ENCODE peak calls at places on chromosomes 4 and X, in nine cellular contexts. P is kidney epithelial cell, V is endodermal cell, S is cardiac muscle cell, I is AG09309, X is heart right ventricle, G is AG09319, R is colonic mucosa, B is H9. L is an unnamed sample.
A peak's percentile ranks its signal among the peaks of the same experiment; 100 is the strongest.

GRCh38 chrX:3177851-3178250 is 136.6 kb downstream of the ARSF start:
- DNase-seq in X (no peak), P (no peak), V (no peak), G (no peak), I (no peak), R (no peak), S (no peak), B (no peak), L (no peak)

GRCh38 chrX:108361316-108361715 is 76.9 kb downstream of the COL4A6 start:
- DNase-seq in V (no peak), P (no peak), B (no peak), X (no peak), I (no peak), R (no peak), G (no peak), S (no peak), L (no peak)

GRCh38 chr4:51836531-51836930 is 6.4 kb upstream of the DCUN1D4 start:
- DNase-seq in G (no peak), R (no peak), I (no peak), V (no peak), X (no peak), B (no peak), P (no peak), S (no peak), L (no peak)

GRCh38 chrX:44025611-44026010 is 52.4 kb upstream of the NDP start:
- DNase-seq in X (no peak), G (no peak), S (no peak), B (no peak), P (no peak), R (no peak), V (no peak), I (no peak), L (no peak)

GRCh38 chr4:122086338-122086737 is 65.8 kb upstream of the BLTP1 start:
- DNase-seq in V (no peak), B (no peak), S (peak; percentile 62), R (no peak), G (no peak), I (no peak), X (no peak), P (no peak), L (no peak)

GRCh38 chr4:60857354-60857753 is 342.8 kb upstream of the ADGRL3 start:
- DNase-seq in G (no peak), I (no peak), V (no peak), S (no peak), X (no peak), P (no peak), R (no peak), B (no peak), L (no peak)

GRCh38 chr4:84366111-84366510 is 133.0 kb downstream of the NKX6-1 start:
- DNase-seq in G (no peak), B (no peak), I (no peak), V (no peak), S (no peak), R (no peak), P (peak; percentile 10), X (no peak), L (no peak)

GRCh38 chr4:74873545-74874295 is 59.2 kb upstream of the PARM1 start:
- DNase-seq in I (no peak), R (no peak), G (no peak), X (no peak), V (peak; percentile 42), B (no peak), S (no peak), P (no peak), L (no peak)

GRCh38 chrX:130771648-130772312 is 131.2 kb downstream of the ENOX2 start:
- DNase-seq in R (no peak), P (no peak), S (no peak), V (no peak), I (no peak), G (no peak), B (no peak), X (no peak), L (no peak)

GRCh38 chrX:789096-789495 is 158.5 kb downstream of the SHOX start:
- DNase-seq in B (no peak), R (no peak), X (no peak), S (no peak), P (no peak), I (no peak), V (no peak), G (no peak), L (no peak)

GRCh38 chr4:52883183-52883621 is 21.1 kb downstream of the RASL11B start:
- DNase-seq in G (no peak), S (no peak), I (no peak), X (no peak), B (no peak), P (no peak), V (peak; percentile 81), R (no peak), L (no peak)

GRCh38 chr4:16192631-16193483 is 33.4 kb downstream of the TAPT1 start:
- DNase-seq in X (no peak), P (no peak), R (no peak), V (no peak), S (no peak), I (no peak), B (no peak), G (no peak), L (no peak)

GRCh38 chr4:184475096-184475461 is 729 bp upstream of the IRF2 start:
- DNase-seq in R (peak; percentile 58), S (peak; percentile 23), I (no peak), B (peak; percentile 45), P (no peak), G (no peak), V (peak; percentile 74), X (peak; percentile 30), L (peak; percentile 11)

GRCh38 chrX:63932006-63932405 is 147.0 kb upstream of the ARHGEF9 start:
- DNase-seq in G (no peak), X (no peak), I (no peak), P (no peak), B (no peak), R (no peak), V (no peak), S (no peak), L (no peak)

GRCh38 chr4:80189956-80190671 is 7.2 kb upstream of the PRDM8 start:
- DNase-seq in G (no peak), B (peak; percentile 90), P (no peak), R (no peak), V (peak; percentile 92), I (no peak), X (no peak), S (no peak), L (peak; percentile 16)

GRCh38 chr4:37477126-37477525 is 209.1 kb downstream of the RELL1 start:
- DNase-seq in S (no peak), B (no peak), P (no peak), V (no peak), X (no peak), R (no peak), I (no peak), G (no peak), L (no peak)

GRCh38 chr4:37475087-37475486 is 211.1 kb downstream of the RELL1 start:
- DNase-seq in B (no peak), G (no peak), P (no peak), I (no peak), S (no peak), V (no peak), X (no peak), R (no peak), L (no peak)

GRCh38 chr4:37476691-37477090 is 209.5 kb downstream of the RELL1 start:
- DNase-seq in G (no peak), V (no peak), B (no peak), P (no peak), S (no peak), R (no peak), I (no peak), X (no peak), L (no peak)

GRCh38 chr4:37475776-37476175 is 210.4 kb downstream of the RELL1 start:
- DNase-seq in X (no peak), V (no peak), I (no peak), P (no peak), B (no peak), R (no peak), S (no peak), G (no peak), L (no peak)

GRCh38 chr4:37476256-37476655 is 209.9 kb downstream of the RELL1 start:
- DNase-seq in I (no peak), G (no peak), S (no peak), V (no peak), R (no peak), P (no peak), B (no peak), X (no peak), L (no peak)
- TF ChIP-seq CTCF in I (no peak), G (no peak), S (no peak), V (no peak), R (no peak), P (no peak), B (no peak), X (no peak), L (no peak)

DNA sequence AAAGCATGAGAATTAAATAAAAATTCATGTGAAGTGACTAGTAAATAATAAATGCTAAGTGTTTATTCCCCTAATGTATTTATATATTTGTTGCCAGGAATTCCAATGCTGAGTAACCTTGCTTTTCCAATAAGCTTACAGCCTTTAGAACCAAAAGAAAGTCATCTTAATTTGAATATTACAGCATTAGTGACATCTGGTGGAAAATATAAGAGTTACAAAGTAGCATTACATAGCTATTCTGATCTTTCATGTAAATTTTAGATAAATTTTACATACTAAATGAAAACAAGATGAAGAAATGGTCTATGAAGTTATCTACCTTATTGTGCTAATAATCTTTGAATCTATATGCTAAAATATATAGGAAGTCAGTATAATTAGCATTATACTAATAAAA is 10.4 kb downstream of the MAD2L1 start:
- DNase-seq in P (no peak), G (no peak), V (no peak), R (no peak), X (no peak), S (no peak), B (no peak), I (no peak), L (no peak)
- TF ChIP-seq CTCF in P (no peak), G (peak; percentile 35), V (peak; percentile 44), R (no peak), X (peak; percentile 38), S (no peak), B (no peak), I (no peak), L (no peak)

GRCh38 chrX:76420237-76420636 is 7.3 kb upstream of the MAGEE1 start:
- DNase-seq in P (no peak), X (no peak), V (no peak), S (no peak), R (no peak), I (no peak), G (no peak), B (no peak), L (no peak)
- TF ChIP-seq CTCF in P (peak; percentile 6), X (no peak), V (peak; percentile 61), S (no peak), R (no peak), I (peak; percentile 36), G (peak; percentile 19), B (peak; percentile 52), L (no peak)

DNA sequence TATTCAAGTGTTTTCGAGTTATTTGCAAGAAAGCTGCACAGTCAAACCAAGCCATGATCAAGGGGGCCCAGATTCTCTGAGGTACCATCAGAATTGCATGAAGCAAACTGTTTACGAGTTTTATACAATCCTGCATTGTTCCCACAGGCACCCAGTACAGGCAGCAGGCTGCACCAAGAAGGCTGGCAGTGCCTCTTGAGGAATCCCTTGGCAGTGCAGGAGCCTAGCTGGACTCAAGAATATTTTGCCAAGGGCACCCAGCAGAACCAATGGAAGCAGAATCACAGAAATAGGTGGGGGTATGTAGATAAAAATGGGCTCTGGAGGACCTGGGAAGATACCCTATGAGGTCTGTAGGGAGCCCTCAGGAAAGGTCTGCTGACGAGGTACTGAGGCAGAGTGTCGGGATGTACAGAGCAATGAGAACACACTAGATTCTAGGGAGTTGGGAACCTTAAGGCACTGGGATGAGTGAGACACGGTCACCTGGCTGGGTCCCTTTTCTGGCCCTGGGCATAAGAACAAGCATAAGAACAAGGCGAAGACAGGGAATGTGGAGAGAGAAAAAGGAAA is 2.5 kb upstream of the PLP1 start:
- DNase-seq in S (peak; percentile 17), X (no peak), P (no peak), I (peak; percentile 10), G (no peak), B (peak; percentile 46), V (peak; percentile 87), R (no peak), L (no peak)
- TF ChIP-seq CTCF in S (peak; percentile 55), X (peak; percentile 40), P (peak; percentile 46), I (peak; percentile 61), G (peak; percentile 35), B (no peak), V (peak; percentile 69), R (peak; percentile 42), L (no peak)

L was measured in endothelial cell.